ENCODE peak calls at places on chromosomes 13 and 19, in four cellular contexts. S is H1, J is IMR-90, U is mesendoderm. K is an unnamed sample.
A peak's percentile ranks its signal among the peaks of the same experiment; 100 is the strongest.

GRCh38 chr13:76927955-76928354 is 20.4 kb upstream of the ACOD1 start:
- DNase-seq in S (no peak), J (no peak), U (no peak), K (no peak)

GRCh38 chr13:63050287-63050686 is 1634.6 kb upstream of the PCDH20 start:
- DNase-seq in S (no peak), J (no peak), U (no peak), K (no peak)

GRCh38 chr13:48210178-48210577 is 22.8 kb upstream of the ITM2B start:
- DNase-seq in S (no peak), J (peak; percentile 86), U (no peak), K (no peak)

GRCh38 chr13:95540848-95541247 is 11.7 kb upstream of the CLDN10 start:
- DNase-seq in S (no peak), J (no peak), U (no peak), K (no peak)

GRCh38 chr13:48979892-48980291 is 4.2 kb downstream of the FNDC3A start:
- DNase-seq in S (no peak), J (no peak), U (no peak), K (no peak)

GRCh38 chr13:50386527-50387123 is 371.4 kb downstream of the KCNRG start:
- DNase-seq in S (no peak), J (peak; percentile 82), U (peak; percentile 22), K (peak; percentile 24)

GRCh38 chr19:6767357-6768235 is at the start of gene SH2D3A:
- DNase-seq in S (peak; percentile 98), J (peak; percentile 15), U (peak; percentile 98), K (peak; percentile 57)

GRCh38 chr19:35459414-35460082 is 11.5 kb downstream of the FFAR2 start:
- DNase-seq in S (no peak), J (no peak), U (no peak), K (no peak)

GRCh38 chr19:31160346-31160926 is 188.8 kb downstream of the TSHZ3 start:
- DNase-seq in S (no peak), J (peak; percentile 54), U (no peak), K (no peak)

GRCh38 chr13:73715910-73716257 is 418.3 kb downstream of the KLF12 start:
- DNase-seq in S (no peak), J (no peak), U (no peak), K (no peak)

GRCh38 chr13:113142876-113143275 is 15.6 kb upstream of the PROZ start:
- DNase-seq in S (no peak), J (no peak), U (no peak), K (no peak)

GRCh38 chr19:28633223-28634030 is 579.5 kb downstream of the UQCRFS1 start:
- DNase-seq in S (peak; percentile 72), J (peak; percentile 1), U (peak; percentile 84), K (peak; percentile 63)

GRCh38 chr19:54178581-54179261 is 5.8 kb upstream of the TMC4 start:
- DNase-seq in S (peak; percentile 87), J (no peak), U (peak; percentile 51), K (no peak)

GRCh38 chr13:110716235-110716505 is 2.7 kb downstream of the ING1 start:
- DNase-seq in S (no peak), J (no peak), U (peak; percentile 69), K (no peak)

GRCh38 chr13:76516013-76516412 is 370.2 kb downstream of the KCTD12 start:
- DNase-seq in S (no peak), J (peak; percentile 92), U (peak; percentile 13), K (no peak)

GRCh38 chr19:43574424-43575155 is 737 bp downstream of the XRCC1 start:
- DNase-seq in S (no peak), J (peak; percentile 35), U (no peak), K (no peak)

GRCh38 chr19:13447978-13448377 is 58.3 kb downstream of the CACNA1A start:
- DNase-seq in S (no peak), J (no peak), U (no peak), K (no peak)

GRCh38 chr13:84263354-84264069 is 381.2 kb upstream of the SLITRK1 start:
- DNase-seq in S (no peak), J (no peak), U (no peak), K (no peak)

GRCh38 chr19:32581704-32582164 is 744 bp downstream of the PDCD5 start:
- DNase-seq in S (peak; percentile 54), J (peak; percentile 66), U (peak; percentile 37), K (no peak)

GRCh38 chr13:34883381-34883780 is 58.7 kb upstream of the NBEA start:
- DNase-seq in S (no peak), J (no peak), U (no peak), K (no peak)

GRCh38 chr19:30402790-30403189 is 30.6 kb downstream of the ZNF536 start:
- DNase-seq in S (peak; percentile 42), J (no peak), U (peak; percentile 19), K (no peak)

GRCh38 chr19:8337728-8338127 is 5.3 kb downstream of the KANK3 start:
- DNase-seq in S (no peak), J (no peak), U (no peak), K (no peak)

GRCh38 chr19:8336665-8337064 is 6.4 kb downstream of the KANK3 start:
- DNase-seq in S (no peak), J (no peak), U (no peak), K (no peak)

GRCh38 chr19:8335343-8336071 is 7.6 kb downstream of the KANK3 start:
- DNase-seq in S (peak; percentile 81), J (no peak), U (no peak), K (no peak)

GRCh38 chr19:8334458-8335342 is 8.4 kb downstream of the KANK3 start:
- DNase-seq in S (peak; percentile 83), J (peak; percentile 74), U (peak; percentile 87), K (peak; percentile 73)

DNA sequence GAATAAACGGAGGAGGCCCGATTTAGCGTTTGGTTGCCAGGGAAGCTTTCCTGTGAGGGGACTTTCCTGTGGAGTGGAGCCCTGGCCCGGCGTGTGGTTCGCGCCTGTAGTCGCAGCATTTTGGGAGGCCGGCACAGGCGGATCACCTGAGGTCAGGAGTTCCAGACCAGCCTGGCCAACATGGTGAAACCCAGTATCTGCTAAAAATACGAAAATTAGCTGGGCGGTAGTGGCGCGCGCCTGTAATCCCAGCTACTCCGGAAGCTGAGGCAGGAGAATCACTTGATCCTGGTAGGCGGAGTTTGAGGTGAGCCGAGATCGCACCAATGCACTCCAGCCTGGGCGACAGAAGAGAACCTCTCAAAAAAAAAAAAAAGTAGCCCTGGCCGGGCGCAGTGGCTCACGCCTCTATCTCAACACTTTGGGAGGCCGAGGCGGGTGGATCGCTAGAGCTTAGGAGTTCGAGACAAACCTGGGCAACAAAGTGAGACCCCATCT is 6.9 kb downstream of the KANK3 start:
- DNase-seq in S (peak; percentile 49), J (no peak), U (no peak), K (no peak)
- H3K4me3 ChIP-seq in S (no peak overlapping the region), J (no peak overlapping the region), U (no peak overlapping the region), K (no peak overlapping the region)

GRCh38 chr19:1423445-1424181 is 14.6 kb upstream of the RPS15 start:
- DNase-seq in S (no peak), J (no peak), U (no peak), K (no peak)
- H3K18ac ChIP-seq in S (no peak overlapping the region), J (no peak overlapping the region), U (no peak overlapping the region), K (peak overlapping the region; percentile 53)

GRCh38 chr19:41401483-41401882 is 3.9 kb downstream of the BCKDHA start:
- DNase-seq in S (no peak), J (no peak), U (no peak), K (no peak)
- H3K4me1 ChIP-seq in S (no peaks in the 10 kb centered on the region), J (peaks cover 4% of the 10 kb centered on the region), U (no peaks in the 10 kb centered on the region), K (peaks cover 3% of the 10 kb centered on the region)

GRCh38 chr13:40503966-40504591 is 162.4 kb downstream of the FOXO1 start:
- DNase-seq in S (no peak), J (peak; percentile 25), U (peak; percentile 94), K (no peak)
- H3K4me3 ChIP-seq in S (no peak overlapping the region), J (no peak overlapping the region), U (no peak overlapping the region), K (no peak overlapping the region)

GRCh38 chr19:40433391-40434216 is 7.8 kb upstream of the SERTAD1 start:
- DNase-seq in S (peak; percentile 86), J (peak; percentile 88), U (peak; percentile 94), K (peak; percentile 76)

GRCh38 chr19:40431698-40432097 is 5.9 kb upstream of the SERTAD1 start:
- DNase-seq in S (no peak), J (no peak), U (no peak), K (no peak)
- H3K18ac ChIP-seq in S (no peak overlapping the region), J (no peak overlapping the region), U (no peak overlapping the region), K (no peak overlapping the region)

GRCh38 chr13:28531195-28531955 is 36.4 kb upstream of the FLT1 start:
- DNase-seq in S (peak; percentile 81), J (peak; percentile 30), U (peak; percentile 77), K (peak; percentile 37)
- H3K4me1 ChIP-seq in S (peaks cover 12% of the 10 kb centered on the region), J (peaks cover 11% of the 10 kb centered on the region), U (peaks cover 3% of the 10 kb centered on the region), K (peaks cover 5% of the 10 kb centered on the region)

GRCh38 chr13:72025836-72026235 is 158.8 kb upstream of the DACH1 start:
- DNase-seq in S (no peak), J (no peak), U (no peak), K (no peak)

GRCh38 chr13:72029981-72030380 is 163.0 kb upstream of the DACH1 start:
- DNase-seq in S (no peak), J (no peak), U (no peak), K (no peak)
- H3K4me3 ChIP-seq in S (no peak overlapping the region), J (no peak overlapping the region), U (no peak overlapping the region), K (no peak overlapping the region)

DNA sequence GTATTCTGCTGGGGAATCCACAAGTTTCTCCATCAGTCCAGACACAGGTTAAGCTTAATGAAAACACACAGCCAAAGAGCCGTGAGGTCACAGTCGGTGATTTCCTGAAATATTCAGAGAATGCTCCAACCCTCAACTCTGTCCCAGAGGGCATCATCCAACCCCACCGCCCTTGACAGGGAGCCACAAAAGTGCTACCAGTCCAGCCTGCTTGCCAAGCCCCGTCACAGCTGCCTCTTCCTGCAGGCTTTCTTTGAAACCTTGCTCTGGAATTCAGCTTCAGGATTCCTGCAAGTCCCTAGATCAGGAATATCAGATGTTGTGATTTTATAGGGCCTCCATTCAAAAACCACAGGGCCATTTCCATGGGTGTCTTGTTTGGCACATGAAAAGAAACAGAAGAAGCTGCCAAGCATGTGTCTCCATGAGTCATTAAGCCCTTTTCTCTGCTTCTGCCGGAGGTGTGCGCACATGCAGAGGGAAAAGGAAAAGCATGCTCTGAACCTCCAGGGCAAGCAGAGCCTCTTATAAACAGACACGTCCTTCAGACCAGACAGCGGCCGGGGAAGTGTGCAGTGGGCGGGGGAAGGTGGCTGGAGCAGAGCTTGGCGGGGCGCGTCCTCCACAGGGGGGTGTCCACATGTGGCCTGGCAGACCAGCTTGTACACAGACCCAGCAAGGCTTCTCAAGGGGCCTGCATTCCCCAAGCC is 164.7 kb downstream of the KATNAL1 start:
- DNase-seq in S (no peak), J (peak; percentile 99), U (peak; percentile 91), K (no peak)
- H3K18ac ChIP-seq in S (no peak overlapping the region), J (peak overlapping the region; percentile 91), U (no peak overlapping the region), K (no peak overlapping the region)

GRCh38 chr13:23630349-23631093 is 60.3 kb downstream of the TNFRSF19 start:
- DNase-seq in S (no peak), J (no peak), U (peak; percentile 88), K (no peak)
- H3K4me1 ChIP-seq in S (peaks cover 18% of the 10 kb centered on the region), J (peaks cover 15% of the 10 kb centered on the region), U (peaks cover 16% of the 10 kb centered on the region), K (peaks cover 16% of the 10 kb centered on the region)